ENCODE peak calls at places on chromosomes 7 and 10, in five cellular contexts. H, W, P, M and T are unnamed samples.

GRCh38 chr10:90964781-90965462 is 44.0 kb upstream of the ANKRD1 start:
- DNase-seq in H (no peak), W (no peak), P (no peak), M (no peak), T (no peak)

GRCh38 chr7:100476903-100477870 is 1.8 kb downstream of the TSC22D4 start:
- DNase-seq in H (no peak), W (no peak), P (peak), M (no peak), T (no peak)

GRCh38 chr10:123997486-123998196 is 95.8 kb downstream of the CHST15 start:
- DNase-seq in H (peak), W (no peak), P (no peak), M (no peak), T (no peak)

GRCh38 chr7:1603346-1604211 is 33.7 kb upstream of the PSMG3 start:
- DNase-seq in H (no peak), W (no peak), P (no peak), M (no peak), T (no peak)

GRCh38 chr7:130794619-130794922 is 60.6 kb upstream of the KLF14 start:
- DNase-seq in H (no peak), W (no peak), P (no peak), M (no peak), T (no peak)

GRCh38 chr10:95279042-95279820 is 11.6 kb downstream of the PDLIM1 start:
- DNase-seq in H (no peak), W (no peak), P (no peak), M (no peak), T (no peak)

GRCh38 chr7:32257632-32258031 is 187.4 kb upstream of the PDE1C start:
- DNase-seq in H (no peak), W (no peak), P (no peak), M (no peak), T (no peak)

GRCh38 chr10:13525683-13526082 is 3.1 kb downstream of the BEND7 start:
- DNase-seq in H (no peak), W (no peak), P (no peak), M (no peak), T (no peak)

GRCh38 chr10:84715911-84716310 is 387.5 kb downstream of the CCSER2 start:
- DNase-seq in H (no peak), W (peak), P (peak), M (no peak), T (peak)

GRCh38 chr10:27019827-27020226 is 80.5 kb downstream of the ANKRD26 start:
- DNase-seq in H (no peak), W (no peak), P (no peak), M (no peak), T (no peak)

GRCh38 chr7:100545636-100546128 is 6.7 kb downstream of the AGFG2 start:
- DNase-seq in H (no peak), W (peak), P (peak), M (no peak), T (peak)

GRCh38 chr7:150612925-150613324 is 19.3 kb downstream of the GIMAP6 start:
- DNase-seq in H (no peak), W (no peak), P (no peak), M (no peak), T (no peak)

GRCh38 chr7:46713868-46714596 is 793.0 kb upstream of the IGFBP3 start:
- DNase-seq in H (no peak), W (no peak), P (no peak), M (no peak), T (peak)

GRCh38 chr10:132588301-132589013 is 50.9 kb downstream of the INPP5A start:
- DNase-seq in H (no peak), W (peak), P (no peak), M (no peak), T (no peak)

GRCh38 chr7:156907656-156908055 is 14.7 kb upstream of the LMBR1 start:
- DNase-seq in H (no peak), W (no peak), P (no peak), M (no peak), T (no peak)

GRCh38 chr10:114405011-114405350 is 679 bp upstream of the AFAP1L2 start:
- DNase-seq in H (no peak), W (no peak), P (no peak), M (no peak), T (no peak)

GRCh38 chr7:36971515-36972139 is 247.3 kb upstream of the AOAH start:
- DNase-seq in H (no peak), W (no peak), P (no peak), M (no peak), T (no peak)

GRCh38 chr7:96088579-96088978 is 233.3 kb downstream of the SLC25A13 start:
- DNase-seq in H (no peak), W (no peak), P (no peak), M (no peak), T (no peak)

GRCh38 chr10:78937800-78938694 is 130.7 kb upstream of the ZMIZ1 start:
- DNase-seq in H (no peak), W (no peak), P (peak), M (no peak), T (no peak)

GRCh38 chr10:58955615-58956014 is 220.8 kb upstream of the PHYHIPL start:
- DNase-seq in H (no peak), W (no peak), P (no peak), M (no peak), T (no peak)

GRCh38 chr10:86341361-86341811 is 25.2 kb downstream of the GRID1 start:
- DNase-seq in H (no peak), W (no peak), P (no peak), M (no peak), T (peak)

GRCh38 chr7:85480666-85481065 is 293.8 kb upstream of the SEMA3D start:
- DNase-seq in H (no peak), W (no peak), P (no peak), M (no peak), T (no peak)

GRCh38 chr7:93298671-93299070 is 66.5 kb downstream of the VPS50 start:
- DNase-seq in H (no peak), W (no peak), P (no peak), M (no peak), T (no peak)